ENCODE peak calls at places on chromosomes 3 and 15, in nine cellular contexts. One of them, this sample, is unnamed.

GRCh38 chr15:26712350-26712749 is 60.5 kb downstream of the GABRB3 start:
- DNase-seq in NCI-H1436 treated with DMSO at 0.1 percent for 48 hours: no peak
- DNase-seq in CD4-positive, alpha-beta T cell: no peak
- DNase-seq in Calu3: no peak
- DNase-seq in iris pigment epithelial cell: no peak
- DNase-seq in NCI-H1092 treated with DMSO at 0.1 percent for 48 hours: no peak
- DNase-seq in naive B cell: no peak
- DNase-seq in LoVo: no peak
- DNase-seq in effector memory CD8-positive, alpha-beta T cell: no peak
- DNase-seq in this sample: no peak

GRCh38 chr3:67561995-67562394 is 92.4 kb downstream of the SUCLG2 start:
- DNase-seq in NCI-H1436 treated with DMSO at 0.1 percent for 48 hours: no peak
- DNase-seq in CD4-positive, alpha-beta T cell: no peak
- DNase-seq in Calu3: no peak
- DNase-seq in iris pigment epithelial cell: no peak
- DNase-seq in NCI-H1092 treated with DMSO at 0.1 percent for 48 hours: no peak
- DNase-seq in naive B cell: no peak
- DNase-seq in LoVo: no peak
- DNase-seq in effector memory CD8-positive, alpha-beta T cell: no peak
- DNase-seq in this sample: no peak

GRCh38 chr3:134879991-134880390 is 84.9 kb downstream of the EPHB1 start:
- DNase-seq in NCI-H1436 treated with DMSO at 0.1 percent for 48 hours: no peak
- DNase-seq in CD4-positive, alpha-beta T cell: no peak
- DNase-seq in Calu3: no peak
- DNase-seq in iris pigment epithelial cell: no peak
- DNase-seq in NCI-H1092 treated with DMSO at 0.1 percent for 48 hours: peak
- DNase-seq in naive B cell: no peak
- DNase-seq in LoVo: no peak
- DNase-seq in effector memory CD8-positive, alpha-beta T cell: no peak
- DNase-seq in this sample: no peak

GRCh38 chr3:118447326-118447725 is 587.3 kb downstream of the IGSF11 start:
- DNase-seq in NCI-H1436 treated with DMSO at 0.1 percent for 48 hours: no peak
- DNase-seq in CD4-positive, alpha-beta T cell: no peak
- DNase-seq in Calu3: no peak
- DNase-seq in iris pigment epithelial cell: no peak
- DNase-seq in NCI-H1092 treated with DMSO at 0.1 percent for 48 hours: no peak
- DNase-seq in naive B cell: no peak
- DNase-seq in LoVo: no peak
- DNase-seq in effector memory CD8-positive, alpha-beta T cell: no peak
- DNase-seq in this sample: no peak

GRCh38 chr3:60743631-60744164 is 507.6 kb downstream of the FHIT start:
- DNase-seq in NCI-H1436 treated with DMSO at 0.1 percent for 48 hours: no peak
- DNase-seq in CD4-positive, alpha-beta T cell: no peak
- DNase-seq in Calu3: no peak
- DNase-seq in iris pigment epithelial cell: no peak
- DNase-seq in NCI-H1092 treated with DMSO at 0.1 percent for 48 hours: peak
- DNase-seq in naive B cell: no peak
- DNase-seq in LoVo: no peak
- DNase-seq in effector memory CD8-positive, alpha-beta T cell: no peak
- DNase-seq in this sample: no peak

GRCh38 chr15:26449296-26449695 is 323.6 kb downstream of the GABRB3 start:
- DNase-seq in NCI-H1436 treated with DMSO at 0.1 percent for 48 hours: no peak
- DNase-seq in CD4-positive, alpha-beta T cell: no peak
- DNase-seq in Calu3: no peak
- DNase-seq in iris pigment epithelial cell: peak
- DNase-seq in NCI-H1092 treated with DMSO at 0.1 percent for 48 hours: no peak
- DNase-seq in naive B cell: no peak
- DNase-seq in LoVo: no peak
- DNase-seq in effector memory CD8-positive, alpha-beta T cell: no peak
- DNase-seq in this sample: no peak

GRCh38 chr3:169454060-169454317 is 209.5 kb downstream of the MECOM start:
- DNase-seq in NCI-H1436 treated with DMSO at 0.1 percent for 48 hours: peak
- DNase-seq in CD4-positive, alpha-beta T cell: no peak
- DNase-seq in Calu3: no peak
- DNase-seq in iris pigment epithelial cell: no peak
- DNase-seq in NCI-H1092 treated with DMSO at 0.1 percent for 48 hours: no peak
- DNase-seq in naive B cell: no peak
- DNase-seq in LoVo: no peak
- DNase-seq in effector memory CD8-positive, alpha-beta T cell: no peak
- DNase-seq in this sample: no peak

GRCh38 chr3:158105124-158105709 is 1.0 kb downstream of the SHOX2 start:
- DNase-seq in NCI-H1436 treated with DMSO at 0.1 percent for 48 hours: no peak
- DNase-seq in CD4-positive, alpha-beta T cell: no peak
- DNase-seq in Calu3: peak
- DNase-seq in iris pigment epithelial cell: no peak
- DNase-seq in NCI-H1092 treated with DMSO at 0.1 percent for 48 hours: no peak
- DNase-seq in naive B cell: no peak
- DNase-seq in LoVo: no peak
- DNase-seq in effector memory CD8-positive, alpha-beta T cell: no peak
- DNase-seq in this sample: no peak

GRCh38 chr3:11199902-11200678 is 45.8 kb downstream of the HRH1 start:
- DNase-seq in NCI-H1436 treated with DMSO at 0.1 percent for 48 hours: no peak
- DNase-seq in CD4-positive, alpha-beta T cell: no peak
- DNase-seq in Calu3: no peak
- DNase-seq in iris pigment epithelial cell: no peak
- DNase-seq in NCI-H1092 treated with DMSO at 0.1 percent for 48 hours: no peak
- DNase-seq in naive B cell: no peak
- DNase-seq in LoVo: no peak
- DNase-seq in effector memory CD8-positive, alpha-beta T cell: no peak
- DNase-seq in this sample: no peak

GRCh38 chr15:27679203-27679602 is 419.9 kb downstream of the OCA2 start:
- DNase-seq in NCI-H1436 treated with DMSO at 0.1 percent for 48 hours: no peak
- DNase-seq in CD4-positive, alpha-beta T cell: no peak
- DNase-seq in Calu3: no peak
- DNase-seq in iris pigment epithelial cell: no peak
- DNase-seq in NCI-H1092 treated with DMSO at 0.1 percent for 48 hours: no peak
- DNase-seq in naive B cell: no peak
- DNase-seq in LoVo: no peak
- DNase-seq in effector memory CD8-positive, alpha-beta T cell: no peak
- DNase-seq in this sample: no peak

GRCh38 chr3:28745904-28746617 is 397.4 kb upstream of the AZI2 start:
- DNase-seq in NCI-H1436 treated with DMSO at 0.1 percent for 48 hours: no peak
- DNase-seq in CD4-positive, alpha-beta T cell: no peak
- DNase-seq in Calu3: no peak
- DNase-seq in iris pigment epithelial cell: no peak
- DNase-seq in NCI-H1092 treated with DMSO at 0.1 percent for 48 hours: peak
- DNase-seq in naive B cell: no peak
- DNase-seq in LoVo: no peak
- DNase-seq in effector memory CD8-positive, alpha-beta T cell: no peak
- DNase-seq in this sample: no peak

GRCh38 chr3:71063768-71064287 is 519.7 kb downstream of the FOXP1 start:
- DNase-seq in NCI-H1436 treated with DMSO at 0.1 percent for 48 hours: no peak
- DNase-seq in CD4-positive, alpha-beta T cell: peak
- DNase-seq in Calu3: peak
- DNase-seq in iris pigment epithelial cell: peak
- DNase-seq in NCI-H1092 treated with DMSO at 0.1 percent for 48 hours: peak
- DNase-seq in naive B cell: no peak
- DNase-seq in LoVo: peak
- DNase-seq in effector memory CD8-positive, alpha-beta T cell: no peak
- DNase-seq in this sample: no peak

GRCh38 chr3:23648326-23648964 is 157.3 kb upstream of the UBE2E1 start:
- DNase-seq in NCI-H1436 treated with DMSO at 0.1 percent for 48 hours: no peak
- DNase-seq in CD4-positive, alpha-beta T cell: no peak
- DNase-seq in Calu3: no peak
- DNase-seq in iris pigment epithelial cell: peak
- DNase-seq in NCI-H1092 treated with DMSO at 0.1 percent for 48 hours: no peak
- DNase-seq in naive B cell: no peak
- DNase-seq in LoVo: no peak
- DNase-seq in effector memory CD8-positive, alpha-beta T cell: no peak
- DNase-seq in this sample: no peak

GRCh38 chr3:191329654-191330308 is 545 bp downstream of the UTS2B start:
- DNase-seq in NCI-H1436 treated with DMSO at 0.1 percent for 48 hours: no peak
- DNase-seq in CD4-positive, alpha-beta T cell: no peak
- DNase-seq in Calu3: peak
- DNase-seq in iris pigment epithelial cell: peak
- DNase-seq in NCI-H1092 treated with DMSO at 0.1 percent for 48 hours: peak
- DNase-seq in naive B cell: peak
- DNase-seq in LoVo: peak
- DNase-seq in effector memory CD8-positive, alpha-beta T cell: no peak
- DNase-seq in this sample: peak

GRCh38 chr3:132652640-132653270 is 6.9 kb downstream of the ACAD11 start:
- DNase-seq in NCI-H1436 treated with DMSO at 0.1 percent for 48 hours: no peak
- DNase-seq in CD4-positive, alpha-beta T cell: no peak
- DNase-seq in Calu3: no peak
- DNase-seq in iris pigment epithelial cell: peak
- DNase-seq in NCI-H1092 treated with DMSO at 0.1 percent for 48 hours: no peak
- DNase-seq in naive B cell: no peak
- DNase-seq in LoVo: peak
- DNase-seq in effector memory CD8-positive, alpha-beta T cell: no peak
- DNase-seq in this sample: no peak

This sample was measured in CD8-positive, alpha-beta memory T cell.